ENCODE peak calls at places on chromosomes 3 and 15, in ten cellular contexts. B, Q, U, H, A, G, L, S, W and E are unnamed samples.
A peak's percentile ranks its signal among the peaks of the same experiment; 100 is the strongest.

GRCh38 chr3:49324768-49325167 is 15.1 kb downstream of the USP4 start:
- DNase-seq in B (no peak), Q (no peak), U (no peak), H (no peak), A (no peak), G (no peak), L (no peak), S (no peak), W (no peak), E (no peak)

GRCh38 chr3:105401691-105402149 is 35.0 kb downstream of the ALCAM start:
- DNase-seq in B (no peak), Q (no peak), U (no peak), H (no peak), A (no peak), G (peak; percentile 56), L (no peak), S (no peak), W (no peak), E (peak; percentile 61)

GRCh38 chr3:73504255-73504654 is 120.5 kb downstream of the PDZRN3 start:
- DNase-seq in B (no peak), Q (no peak), U (no peak), H (no peak), A (peak; percentile 21), G (no peak), L (no peak), S (no peak), W (no peak), E (no peak)

GRCh38 chr3:189294649-189295048 is 122.9 kb downstream of the TPRG1 start:
- DNase-seq in B (no peak), Q (no peak), U (no peak), H (no peak), A (no peak), G (no peak), L (no peak), S (no peak), W (no peak), E (no peak)

GRCh38 chr3:197936819-197937384 is 13.1 kb upstream of the RPL35A start:
- DNase-seq in B (no peak), Q (no peak), U (no peak), H (no peak), A (no peak), G (no peak), L (no peak), S (no peak), W (no peak), E (no peak)

GRCh38 chr15:95304116-95304873 is 1026.2 kb upstream of the NR2F2 start:
- DNase-seq in B (peak; percentile 32), Q (no peak), U (no peak), H (no peak), A (peak; percentile 18), G (peak; percentile 54), L (no peak), S (peak; percentile 88), W (no peak), E (no peak)

GRCh38 chr3:128392021-128392420 is 74.7 kb downstream of the DNAJB8 start:
- DNase-seq in B (no peak), Q (no peak), U (no peak), H (no peak), A (no peak), G (no peak), L (no peak), S (no peak), W (no peak), E (no peak)

GRCh38 chr3:155334897-155335883 is 41.7 kb upstream of the STRIT1 start:
- DNase-seq in B (peak; percentile 63), Q (no peak), U (peak; percentile 15), H (no peak), A (no peak), G (no peak), L (no peak), S (peak; percentile 57), W (no peak), E (no peak)

GRCh38 chr15:100437261-100437660 is 91.5 kb downstream of the CERS3 start:
- DNase-seq in B (no peak), Q (no peak), U (no peak), H (no peak), A (no peak), G (no peak), L (no peak), S (no peak), W (no peak), E (no peak)

GRCh38 chr15:79378394-79379158 is 53.6 kb upstream of the MINAR1 start:
- DNase-seq in B (no peak), Q (no peak), U (no peak), H (no peak), A (no peak), G (no peak), L (no peak), S (no peak), W (peak; percentile 53), E (no peak)

GRCh38 chr15:73284073-73284472 is 84.7 kb downstream of the HCN4 start:
- DNase-seq in B (no peak), Q (peak; percentile 5), U (no peak), H (no peak), A (no peak), G (peak; percentile 27), L (no peak), S (peak; percentile 32), W (peak; percentile 34), E (peak; percentile 24)

GRCh38 chr3:140942221-140943104 is 827 bp downstream of the SLC25A36 start:
- DNase-seq in B (peak; percentile 53), Q (peak; percentile 63), U (peak; percentile 48), H (peak; percentile 74), A (peak; percentile 75), G (peak; percentile 62), L (peak; percentile 75), S (peak; percentile 59), W (peak; percentile 73), E (peak; percentile 44)

GRCh38 chr3:60228823-60229222 is 1022.4 kb downstream of the FHIT start:
- DNase-seq in B (no peak), Q (no peak), U (no peak), H (no peak), A (no peak), G (no peak), L (no peak), S (no peak), W (no peak), E (no peak)

GRCh38 chr3:63933459-63933858 is 21.3 kb upstream of the SCAANT1 start:
- DNase-seq in B (no peak), Q (no peak), U (no peak), H (no peak), A (no peak), G (no peak), L (no peak), S (no peak), W (no peak), E (no peak)